ENCODE peak calls at places on chromosomes 12 and 14, in four cellular contexts. One of them, this sample, is unnamed. For H3K9me3, the result is how much of the 10 kb centered on the place peaks cover.

GRCh38 chr12:24381790-24382189 is 432.3 kb upstream of the SOX5 start:
- DNase-seq in CD8-positive, alpha-beta T cell: no peak
- DNase-seq in A549: no peak
- DNase-seq in transverse colon: no peak
- DNase-seq in this sample: no peak

GRCh38 chr12:2641209-2641608 is 153.6 kb upstream of the FKBP4 start:
- DNase-seq in CD8-positive, alpha-beta T cell: no peak
- DNase-seq in A549: peak
- DNase-seq in transverse colon: peak
- DNase-seq in this sample: no peak

GRCh38 chr12:116916714-116917114 is 6.0 kb downstream of the FBXW8 start:
- DNase-seq in CD8-positive, alpha-beta T cell: peak
- DNase-seq in A549: peak
- DNase-seq in transverse colon: peak
- DNase-seq in this sample: peak

GRCh38 chr14:45332360-45332988 is 79.5 kb upstream of the MIS18BP1 start:
- DNase-seq in CD8-positive, alpha-beta T cell: no peak
- DNase-seq in A549: no peak
- DNase-seq in transverse colon: no peak
- DNase-seq in this sample: no peak

GRCh38 chr14:30525833-30526232 is 33.1 kb upstream of the G2E3 start:
- DNase-seq in CD8-positive, alpha-beta T cell: no peak
- DNase-seq in A549: no peak
- DNase-seq in transverse colon: no peak
- DNase-seq in this sample: no peak

GRCh38 chr12:49944046-49944445 is 6.5 kb upstream of the AQP2 start:
- DNase-seq in CD8-positive, alpha-beta T cell: no peak
- DNase-seq in A549: no peak
- DNase-seq in transverse colon: no peak
- DNase-seq in this sample: no peak

GRCh38 chr14:91817566-91818325 is 49.6 kb downstream of the TC2N start:
- DNase-seq in CD8-positive, alpha-beta T cell: no peak
- DNase-seq in A549: no peak
- DNase-seq in transverse colon: no peak
- DNase-seq in this sample: peak

GRCh38 chr14:74457511-74457910 is 31.5 kb upstream of the SYNDIG1L start:
- DNase-seq in CD8-positive, alpha-beta T cell: no peak
- DNase-seq in A549: no peak
- DNase-seq in transverse colon: no peak
- DNase-seq in this sample: no peak

GRCh38 chr14:103854822-103855733 is 7.7 kb upstream of the PPP1R13B start:
- DNase-seq in CD8-positive, alpha-beta T cell: no peak
- DNase-seq in A549: no peak
- DNase-seq in transverse colon: peak
- DNase-seq in this sample: no peak

GRCh38 chr14:22485178-22485577 is 103.8 kb downstream of the DAD1 start:
- DNase-seq in CD8-positive, alpha-beta T cell: no peak
- DNase-seq in A549: no peak
- DNase-seq in transverse colon: no peak
- DNase-seq in this sample: no peak

GRCh38 chr12:88952543-88952942 is 372.3 kb upstream of the KITLG start:
- DNase-seq in CD8-positive, alpha-beta T cell: no peak
- DNase-seq in A549: peak
- DNase-seq in transverse colon: peak
- DNase-seq in this sample: no peak

GRCh38 chr14:88933203-88933602 is 108.8 kb downstream of the TTC8 start:
- DNase-seq in CD8-positive, alpha-beta T cell: no peak
- DNase-seq in A549: no peak
- DNase-seq in transverse colon: no peak
- DNase-seq in this sample: no peak

GRCh38 chr12:12527820-12528296 is 34.8 kb downstream of the DUSP16 start:
- DNase-seq in CD8-positive, alpha-beta T cell: peak
- DNase-seq in A549: no peak
- DNase-seq in transverse colon: no peak
- DNase-seq in this sample: no peak

GRCh38 chr14:21118933-21119332 is 18.1 kb downstream of the TMEM253 start:
- DNase-seq in CD8-positive, alpha-beta T cell: no peak
- DNase-seq in A549: no peak
- DNase-seq in transverse colon: no peak
- DNase-seq in this sample: no peak

GRCh38 chr12:19440916-19441315 is 1.6 kb downstream of the AEBP2 start:
- DNase-seq in CD8-positive, alpha-beta T cell: no peak
- DNase-seq in A549: no peak
- DNase-seq in transverse colon: no peak
- DNase-seq in this sample: no peak

GRCh38 chr12:6684609-6685008 is 4.6 kb downstream of the ZNF384 start:
- DNase-seq in CD8-positive, alpha-beta T cell: no peak
- DNase-seq in A549: peak
- DNase-seq in transverse colon: no peak
- DNase-seq in this sample: no peak

GRCh38 chr14:82642425-82642824 is 1108.8 kb upstream of the SEL1L start:
- DNase-seq in CD8-positive, alpha-beta T cell: no peak
- DNase-seq in A549: peak
- DNase-seq in transverse colon: no peak
- DNase-seq in this sample: no peak

GRCh38 chr14:65231286-65231980 is 129.1 kb upstream of the MAX start:
- DNase-seq in CD8-positive, alpha-beta T cell: no peak
- DNase-seq in A549: no peak
- DNase-seq in transverse colon: no peak
- DNase-seq in this sample: no peak

GRCh38 chr12:96257550-96258392 is 63.6 kb downstream of the ELK3 start:
- DNase-seq in CD8-positive, alpha-beta T cell: no peak
- DNase-seq in A549: no peak
- DNase-seq in transverse colon: no peak
- DNase-seq in this sample: no peak

GRCh38 chr12:1591029-1591428 is 3.4 kb downstream of the FBXL14 start:
- DNase-seq in CD8-positive, alpha-beta T cell: no peak
- DNase-seq in A549: peak
- DNase-seq in transverse colon: peak
- DNase-seq in this sample: no peak

GRCh38 chr14:59926534-59926933 is 6.6 kb downstream of the LRRC9 start:
- DNase-seq in CD8-positive, alpha-beta T cell: no peak
- DNase-seq in A549: no peak
- DNase-seq in transverse colon: no peak
- DNase-seq in this sample: no peak

GRCh38 chr14:71720978-71721624 is 211.1 kb upstream of the RGS6 start:
- DNase-seq in CD8-positive, alpha-beta T cell: no peak
- DNase-seq in A549: peak
- DNase-seq in transverse colon: peak
- DNase-seq in this sample: no peak

DNA sequence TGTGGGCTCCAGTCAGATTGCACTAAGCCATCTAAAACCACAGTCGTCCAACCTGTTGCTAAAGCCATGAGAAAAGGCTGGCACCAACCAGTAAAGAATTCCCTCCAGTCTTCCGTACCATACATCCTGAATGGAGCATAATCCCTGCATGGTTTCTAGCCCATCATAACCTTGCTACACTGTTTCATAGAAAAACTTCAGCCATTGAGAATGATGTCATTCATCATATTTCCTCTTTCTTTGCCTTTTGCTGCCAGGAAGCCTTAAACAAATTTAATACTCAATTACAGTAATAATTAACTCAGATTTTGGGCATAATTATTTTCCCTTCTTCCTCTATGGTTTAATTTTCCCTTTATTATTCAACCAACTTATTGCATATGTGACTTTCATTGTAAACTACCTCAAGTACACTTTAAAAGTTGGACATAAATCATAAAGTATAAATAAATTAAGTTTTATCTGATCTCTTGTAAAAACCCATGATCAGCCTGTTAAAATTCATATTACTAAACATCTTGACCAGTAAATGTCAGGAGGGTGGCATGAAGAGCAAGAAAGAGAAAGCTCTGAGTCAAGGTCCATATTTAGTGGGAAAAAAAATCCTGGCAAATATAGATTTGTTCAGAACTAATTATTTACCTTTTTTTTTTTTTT is 264.7 kb downstream of the ZFP36L1 start:
- DNase-seq in CD8-positive, alpha-beta T cell: no peak
- DNase-seq in A549: no peak
- DNase-seq in transverse colon: no peak
- DNase-seq in this sample: no peak
- H3K9me3 ChIP-seq in CD8-positive, alpha-beta T cell: under half
- H3K9me3 ChIP-seq in A549: under half
- H3K9me3 ChIP-seq in transverse colon: under half
- H3K9me3 ChIP-seq in this sample: under half

DNA sequence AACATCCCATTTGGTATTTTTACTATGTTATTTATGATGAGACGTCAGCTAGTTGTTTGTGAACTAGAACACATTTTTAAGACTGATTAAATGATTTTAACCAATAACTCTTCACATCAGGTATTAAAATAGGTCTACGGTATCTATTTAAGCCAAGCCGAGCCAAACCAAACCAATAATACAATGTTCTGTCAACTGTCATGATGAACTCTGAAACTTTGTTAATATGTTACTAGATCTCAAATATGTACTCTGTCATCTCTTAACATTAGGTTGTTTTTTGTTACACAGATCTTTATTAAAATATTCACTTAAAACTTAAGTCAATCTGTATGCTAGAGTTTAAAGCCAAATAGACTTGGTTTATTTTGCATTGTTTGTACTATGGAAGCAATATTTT is 1.0 kb downstream of the ART4 start:
- DNase-seq in CD8-positive, alpha-beta T cell: no peak
- DNase-seq in A549: no peak
- DNase-seq in transverse colon: no peak
- DNase-seq in this sample: no peak
- H3K9me3 ChIP-seq in CD8-positive, alpha-beta T cell: under half
- H3K9me3 ChIP-seq in A549: under half
- H3K9me3 ChIP-seq in transverse colon: under half
- H3K9me3 ChIP-seq in this sample: under half

GRCh38 chr12:132922676-132923075 is 33.4 kb downstream of the ZNF605 start:
- DNase-seq in CD8-positive, alpha-beta T cell: no peak
- DNase-seq in A549: no peak
- DNase-seq in transverse colon: no peak
- DNase-seq in this sample: no peak
- H3K9me3 ChIP-seq in CD8-positive, alpha-beta T cell: half or more
- H3K9me3 ChIP-seq in A549: half or more
- H3K9me3 ChIP-seq in transverse colon: half or more
- H3K9me3 ChIP-seq in this sample: under half

DNA sequence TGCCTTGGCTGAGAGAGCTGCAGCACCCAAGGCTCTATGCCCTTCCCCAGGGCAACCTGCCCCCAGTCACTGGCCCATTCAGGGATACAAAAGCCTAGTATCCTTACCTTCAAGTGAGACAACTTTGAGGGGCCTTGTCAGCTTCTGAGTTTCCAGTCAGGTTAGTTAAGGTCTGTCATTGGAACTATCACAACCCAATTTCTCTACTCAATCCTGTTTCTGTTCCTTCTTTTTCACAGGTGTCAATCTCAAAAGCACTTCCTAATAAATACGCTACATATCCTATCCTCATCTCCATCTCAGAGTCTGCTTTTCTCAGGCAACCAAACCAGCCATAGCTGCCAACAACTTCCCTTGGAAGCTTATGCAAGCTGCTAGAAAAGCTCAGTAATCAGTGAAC is 4.9 kb upstream of the PTGDR start:
- DNase-seq in CD8-positive, alpha-beta T cell: no peak
- DNase-seq in A549: no peak
- DNase-seq in transverse colon: no peak
- DNase-seq in this sample: no peak
- H3K9me3 ChIP-seq in CD8-positive, alpha-beta T cell: under half
- H3K9me3 ChIP-seq in A549: under half
- H3K9me3 ChIP-seq in transverse colon: under half
- H3K9me3 ChIP-seq in this sample: under half

GRCh38 chr14:105882626-105883025 is 356.2 kb downstream of the TMEM121 start:
- DNase-seq in CD8-positive, alpha-beta T cell: peak
- DNase-seq in A549: no peak
- DNase-seq in transverse colon: peak
- DNase-seq in this sample: no peak

GRCh38 chr14:105888151-105888550 is 361.8 kb downstream of the TMEM121 start:
- DNase-seq in CD8-positive, alpha-beta T cell: peak
- DNase-seq in A549: no peak
- DNase-seq in transverse colon: no peak
- DNase-seq in this sample: no peak

GRCh38 chr14:105883066-105884005 is 357.0 kb downstream of the TMEM121 start:
- DNase-seq in CD8-positive, alpha-beta T cell: peak
- DNase-seq in A549: no peak
- DNase-seq in transverse colon: peak
- DNase-seq in this sample: no peak

GRCh38 chr14:105884808-105885281 is 358.5 kb downstream of the TMEM121 start:
- DNase-seq in CD8-positive, alpha-beta T cell: peak
- DNase-seq in A549: no peak
- DNase-seq in transverse colon: no peak
- DNase-seq in this sample: peak

DNA sequence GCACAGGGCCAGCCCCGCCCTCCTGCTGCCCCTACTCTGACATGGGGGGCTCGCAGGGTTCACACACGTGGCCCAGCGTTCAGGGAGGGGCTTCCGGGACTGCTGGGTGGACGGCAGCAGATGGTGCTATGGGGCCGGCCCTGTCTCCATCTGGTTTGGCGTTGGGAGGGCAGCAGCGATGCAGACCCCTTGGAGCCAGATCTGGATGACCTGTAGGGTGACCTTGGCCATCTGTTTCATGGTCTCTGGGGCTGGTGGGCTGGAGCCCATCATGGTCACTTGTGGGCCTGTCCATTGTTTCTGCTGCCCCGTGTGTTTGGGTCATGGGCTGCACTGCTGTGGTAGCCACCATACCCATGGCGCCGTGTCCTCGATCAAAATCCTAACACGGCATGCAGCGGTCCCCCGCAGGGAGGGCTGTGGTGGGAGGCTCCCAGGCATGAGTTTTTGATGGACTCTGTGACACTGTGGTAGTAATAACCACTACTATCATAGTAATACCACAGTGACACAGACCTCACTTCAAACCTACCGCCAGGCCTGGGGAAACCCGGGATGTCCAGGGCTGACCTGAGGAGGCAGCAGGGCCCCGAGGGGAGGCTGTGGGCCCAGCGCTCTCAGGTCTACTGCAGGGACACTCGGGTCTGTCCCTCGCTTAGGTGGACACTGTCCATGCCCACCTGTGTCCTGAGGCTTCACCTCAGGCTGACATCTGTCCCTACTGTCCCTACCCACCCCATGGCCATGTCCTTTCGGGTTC is 359.4 kb downstream of the TMEM121 start:
- DNase-seq in CD8-positive, alpha-beta T cell: peak
- DNase-seq in A549: no peak
- DNase-seq in transverse colon: peak
- DNase-seq in this sample: no peak
- H3K9me3 ChIP-seq in CD8-positive, alpha-beta T cell: under half
- H3K9me3 ChIP-seq in A549: under half
- H3K9me3 ChIP-seq in transverse colon: under half
- H3K9me3 ChIP-seq in this sample: under half

GRCh38 chr12:114406326-114407033 is 536 bp upstream of the TBX5 start:
- DNase-seq in CD8-positive, alpha-beta T cell: no peak
- DNase-seq in A549: no peak
- DNase-seq in transverse colon: no peak
- DNase-seq in this sample: no peak

GRCh38 chr12:114407034-114407420 is 1.1 kb upstream of the TBX5 start:
- DNase-seq in CD8-positive, alpha-beta T cell: no peak
- DNase-seq in A549: no peak
- DNase-seq in transverse colon: no peak
- DNase-seq in this sample: no peak

GRCh38 chr12:114408881-114409795 is 3.2 kb upstream of the TBX5 start:
- DNase-seq in CD8-positive, alpha-beta T cell: no peak
- DNase-seq in A549: no peak
- DNase-seq in transverse colon: no peak
- DNase-seq in this sample: no peak

GRCh38 chr12:114408415-114408814 is 2.5 kb upstream of the TBX5 start:
- DNase-seq in CD8-positive, alpha-beta T cell: no peak
- DNase-seq in A549: no peak
- DNase-seq in transverse colon: no peak
- DNase-seq in this sample: no peak

GRCh38 chr12:114407566-114408411 is 1.8 kb upstream of the TBX5 start:
- DNase-seq in CD8-positive, alpha-beta T cell: no peak
- DNase-seq in A549: no peak
- DNase-seq in transverse colon: no peak
- DNase-seq in this sample: no peak
- H3K9me3 ChIP-seq in CD8-positive, alpha-beta T cell: under half
- H3K9me3 ChIP-seq in A549: under half
- H3K9me3 ChIP-seq in transverse colon: under half
- H3K9me3 ChIP-seq in this sample: under half